ENCODE peak calls at places on chromosome 2, in nine cellular contexts. Y is HepG2, Z is neuronal stem cell, V is fibroblast of lung, W is trophoblast cell, M is GM23248, D is K562, J is MM.1S, B is neural progenitor cell. N is an unnamed sample.

GRCh38 chr2:203873921-203874631 is 6.5 kb downstream of the CTLA4 start:
- DNase-seq in W (no peak), Z (no peak), V (no peak), Y (no peak), D (no peak), M (no peak), J (peak; percentile 59), B (peak; percentile 53), N (no peak)

GRCh38 chr2:228426502-228427216 is 245.2 kb upstream of the SPHKAP start:
- DNase-seq in J (no peak), D (no peak), V (no peak), B (no peak), W (no peak), M (no peak), Z (no peak), Y (no peak), N (no peak)

GRCh38 chr2:170449034-170449433 is 266.1 kb upstream of the SP5 start:
- DNase-seq in Z (no peak), B (no peak), Y (no peak), D (no peak), W (peak; percentile 19), M (no peak), V (no peak), J (no peak), N (no peak)

GRCh38 chr2:239858179-239858578 is 167.0 kb downstream of the NDUFA10 start:
- DNase-seq in M (no peak), D (no peak), J (no peak), B (peak; percentile 84), Y (no peak), Z (peak; percentile 63), V (no peak), W (no peak), N (no peak)

GRCh38 chr2:111100087-111100764 is 20.5 kb upstream of the BCL2L11 start:
- DNase-seq in D (no peak), M (no peak), B (no peak), V (no peak), Y (no peak), W (no peak), Z (no peak), J (peak; percentile 86), N (no peak)

GRCh38 chr2:231680992-231681852 is 27.1 kb upstream of the PTMA start:
- DNase-seq in W (peak; percentile 70), M (peak; percentile 83), B (peak; percentile 97), J (no peak), D (peak; percentile 91), V (peak; percentile 86), Z (peak; percentile 87), Y (peak; percentile 87), N (peak; percentile 78)

GRCh38 chr2:464562-465309 is 176.8 kb upstream of the ALKAL2 start:
- DNase-seq in J (no peak), W (no peak), Z (no peak), Y (no peak), D (no peak), M (no peak), V (no peak), B (no peak), N (no peak)

GRCh38 chr2:10333247-10333613 is 30.5 kb downstream of the HPCAL1 start:
- DNase-seq in W (no peak), M (no peak), V (no peak), Y (no peak), Z (no peak), J (no peak), B (no peak), D (no peak), N (no peak)

GRCh38 chr2:128667391-128667790 is 348.7 kb upstream of the HS6ST1 start:
- DNase-seq in Z (no peak), V (no peak), B (no peak), Y (no peak), D (no peak), W (no peak), J (no peak), M (no peak), N (no peak)

GRCh38 chr2:154681741-154682140 is 16.8 kb upstream of the KCNJ3 start:
- DNase-seq in Y (no peak), M (no peak), B (no peak), V (no peak), Z (no peak), D (no peak), W (no peak), J (no peak), N (no peak)

GRCh38 chr2:229419158-229419557 is 148.1 kb upstream of the PID1 start:
- DNase-seq in Z (no peak), Y (no peak), D (no peak), M (peak; percentile 7), W (no peak), V (no peak), J (no peak), B (no peak), N (no peak)

GRCh38 chr2:83873110-83873509 is 586.0 kb downstream of the SUCLG1 start:
- DNase-seq in B (no peak), D (no peak), Y (no peak), W (no peak), M (no peak), V (no peak), Z (no peak), J (no peak), N (no peak)

GRCh38 chr2:219638948-219639341 is 11.5 kb downstream of the SLC4A3 start:
- DNase-seq in D (no peak), Z (no peak), J (no peak), Y (no peak), W (no peak), B (no peak), M (peak; percentile 54), V (no peak), N (no peak)

GRCh38 chr2:192000196-192000990 is 153.5 kb upstream of the CAVIN2 start:
- DNase-seq in D (no peak), W (no peak), Z (no peak), B (no peak), J (no peak), M (no peak), Y (no peak), V (no peak), N (no peak)

GRCh38 chr2:11004206-11004605 is 92.5 kb downstream of the KCNF1 start:
- DNase-seq in J (no peak), M (peak; percentile 18), Z (no peak), W (peak; percentile 5), B (no peak), D (no peak), Y (peak; percentile 27), V (peak; percentile 77), N (no peak)

GRCh38 chr2:76713312-76713711 is 808.9 kb downstream of the LRRTM4 start:
- DNase-seq in D (no peak), V (no peak), W (no peak), M (no peak), B (no peak), Z (no peak), Y (no peak), J (no peak), N (no peak)

GRCh38 chr2:26970244-26970927 is at the start of gene MAPRE3:
- DNase-seq in Y (peak; percentile 51), D (peak; percentile 97), M (peak; percentile 89), B (peak; percentile 100), J (peak; percentile 76), V (peak; percentile 69), Z (peak; percentile 97), W (peak; percentile 95), N (peak; percentile 95)

GRCh38 chr2:151162185-151162584 is 99.5 kb downstream of the RBM43 start:
- DNase-seq in Y (no peak), V (peak; percentile 37), Z (no peak), J (no peak), M (peak; percentile 50), D (no peak), W (no peak), B (no peak), N (no peak)

GRCh38 chr2:69216535-69217332 is 170.3 kb downstream of the GFPT1 start:
- DNase-seq in B (no peak), V (peak; percentile 87), Z (no peak), D (no peak), W (no peak), J (no peak), M (peak; percentile 42), Y (peak; percentile 100), N (no peak)

GRCh38 chr2:65114921-65115320 is 15.0 kb downstream of the RAB1A start:
- DNase-seq in D (no peak), B (no peak), J (no peak), Y (no peak), V (no peak), M (no peak), Z (no peak), W (no peak), N (no peak)

GRCh38 chr2:86226069-86226468 is 26.8 kb downstream of the MRPL35 start:
- DNase-seq in V (no peak), W (peak; percentile 10), D (no peak), J (no peak), M (no peak), Y (no peak), B (no peak), Z (no peak), N (no peak)

DNA sequence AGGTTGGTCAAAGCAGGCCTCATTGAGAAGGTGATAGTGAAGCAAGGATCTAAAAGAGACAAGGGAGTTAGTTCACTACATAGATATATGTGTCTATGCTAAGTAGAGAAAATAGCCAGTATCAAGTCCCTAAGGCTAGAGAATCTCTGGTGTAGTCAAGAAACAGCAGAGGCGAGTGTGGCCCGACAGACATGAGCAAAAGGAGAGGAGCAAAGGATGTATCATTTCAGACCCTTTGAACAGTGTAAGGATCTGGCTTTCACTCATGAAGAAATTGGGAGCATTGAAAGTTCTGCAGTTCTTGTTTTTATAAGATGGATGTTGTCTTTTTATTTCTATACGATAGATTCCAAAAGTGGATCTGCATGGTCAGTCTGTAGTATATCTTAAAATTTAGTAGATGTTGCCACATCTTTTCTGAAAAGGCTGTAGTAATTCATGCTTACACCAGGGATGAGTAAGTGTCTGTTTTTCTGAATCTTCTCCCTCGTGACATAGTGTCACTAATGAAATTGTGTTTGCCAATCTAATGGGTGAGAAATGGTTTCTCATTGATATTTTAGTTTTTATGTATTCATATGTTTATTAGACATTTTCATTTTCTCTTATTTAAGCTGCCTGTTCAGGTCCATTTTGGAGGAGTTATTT is 18.8 kb downstream of the SP100 start:
- DNase-seq in V (no peak), D (no peak), Y (no peak), B (no peak), W (peak; percentile 17), Z (no peak), M (peak; percentile 71), J (no peak), N (no peak)
- H3K4me3 ChIP-seq in V (no peak overlapping the region), D (no peak overlapping the region), Y (no peak overlapping the region), B (no peak overlapping the region), W (no peak overlapping the region), Z (no peak overlapping the region), M (no peak overlapping the region), J (no peak overlapping the region), N (no peak overlapping the region)

GRCh38 chr2:66579494-66579893 is 144.6 kb downstream of the MEIS1 start:
- DNase-seq in D (no peak), J (no peak), V (no peak), M (no peak), B (no peak), W (no peak), Y (no peak), Z (no peak), N (no peak)
- H3K4me2 ChIP-seq in D (no peak overlapping the region), J (no peak overlapping the region), V (peak overlapping the region; percentile 99), M (no peak overlapping the region), B (no peak overlapping the region), W (no peak overlapping the region), Y (no peak overlapping the region), Z (no peak overlapping the region), N (no peak overlapping the region)

GRCh38 chr2:218261424-218262273 is 834 bp downstream of the GPBAR1 start:
- DNase-seq in B (peak; percentile 23), J (no peak), M (no peak), Z (no peak), V (no peak), Y (no peak), W (no peak), D (no peak), N (no peak)
- H3K4me3 ChIP-seq in B (no peak overlapping the region), J (no peak overlapping the region), M (no peak overlapping the region), Z (no peak overlapping the region), V (no peak overlapping the region), Y (no peak overlapping the region), W (no peak overlapping the region), D (no peak overlapping the region), N (no peak overlapping the region)

GRCh38 chr2:47167149-47167548 is 12.0 kb upstream of the STPG4 start:
- DNase-seq in D (no peak), Z (no peak), Y (no peak), W (no peak), J (no peak), M (peak; percentile 24), B (no peak), V (peak; percentile 10), N (no peak)
- H3K4me2 ChIP-seq in D (no peak overlapping the region), Z (no peak overlapping the region), Y (no peak overlapping the region), W (no peak overlapping the region), J (no peak overlapping the region), M (no peak overlapping the region), B (no peak overlapping the region), V (no peak overlapping the region), N (peak overlapping the region; percentile 6)